ENCODE peak calls at places on chromosomes 2 and 18, in four cellular contexts. L, P, D and O are unnamed samples. For H3K4me1, the result is how much of the 10 kb centered on the place peaks cover.

GRCh38 chr18:49915352-49915751 is 102.0 kb upstream of the ACAA2 start:
- DNase-seq in D (no peak), L (no peak), P (no peak), O (no peak)

GRCh38 chr18:12497296-12497695 is 89.6 kb downstream of the PRELID3A start:
- DNase-seq in L (no peak), P (no peak), D (no peak), O (no peak)

GRCh38 chr2:1627628-1628371 is 116.5 kb downstream of the PXDN start:
- DNase-seq in D (peak), L (no peak), P (no peak), O (no peak)

GRCh38 chr2:115105966-115106365 is 663.5 kb downstream of the DPP10 start:
- DNase-seq in L (no peak), P (no peak), D (no peak), O (no peak)

GRCh38 chr2:60819155-60819862 is 62.1 kb upstream of the REL start:
- DNase-seq in L (no peak), D (no peak), P (no peak), O (peak)

GRCh38 chr2:181639686-181640085 is 17.2 kb downstream of the CERKL start:
- DNase-seq in L (no peak), D (no peak), P (no peak), O (no peak)

GRCh38 chr2:30293303-30293912 is 62.1 kb downstream of the LBH start:
- DNase-seq in L (peak), D (no peak), P (no peak), O (no peak)

GRCh38 chr2:120817956-120818325 is 82.3 kb downstream of the GLI2 start:
- DNase-seq in P (no peak), D (no peak), L (no peak), O (peak)

GRCh38 chr2:69386789-69387734 is at the start of gene GFPT1:
- DNase-seq in D (peak), P (peak), L (peak), O (peak)

GRCh38 chr2:121236650-121237049 is 48.4 kb downstream of the TFCP2L1 start:
- DNase-seq in D (no peak), P (no peak), L (no peak), O (no peak)

GRCh38 chr2:9708683-9709538 is 78.1 kb upstream of the YWHAQ start:
- DNase-seq in P (no peak), L (no peak), D (no peak), O (no peak)

GRCh38 chr2:55168221-55169154 is 63.6 kb downstream of the CLHC1 start:
- DNase-seq in L (peak), P (no peak), D (peak), O (no peak)
- H3K4me1 ChIP-seq in L (under half), P (under half), D (under half), O (under half)

GRCh38 chr18:62324917-62325805 is at the start of gene TNFRSF11A:
- DNase-seq in L (no peak), D (no peak), P (peak), O (peak)
- H3K4me1 ChIP-seq in L (under half), D (under half), P (under half), O (under half)

GRCh38 chr2:239516954-239517305 is 116.1 kb upstream of the HDAC4 start:
- DNase-seq in D (no peak), L (no peak), P (no peak), O (no peak)
- H3K4me1 ChIP-seq in D (under half), L (under half), P (under half), O (under half)

GRCh38 chr2:37775908-37776250 is 104.4 kb upstream of the CDC42EP3 start:
- DNase-seq in D (peak), L (peak), P (no peak), O (no peak)

GRCh38 chr2:37779611-37780010 is 108.2 kb upstream of the CDC42EP3 start:
- DNase-seq in D (no peak), L (no peak), P (no peak), O (no peak)

GRCh38 chr2:37774976-37775907 is 103.8 kb upstream of the CDC42EP3 start:
- DNase-seq in D (no peak), L (no peak), P (no peak), O (no peak)

GRCh38 chr2:37779123-37779522 is 107.7 kb upstream of the CDC42EP3 start:
- DNase-seq in P (no peak), L (peak), D (no peak), O (no peak)

GRCh38 chr2:37776487-37776886 is 105.0 kb upstream of the CDC42EP3 start:
- DNase-seq in D (no peak), P (no peak), L (peak), O (peak)
- H3K4me1 ChIP-seq in D (half or more), P (under half), L (half or more), O (under half)

GRCh38 chr18:52750995-52751394 is 411.0 kb downstream of the DCC start:
- DNase-seq in D (no peak), L (no peak), P (no peak), O (no peak)
- H3K4me1 ChIP-seq in D (under half), L (under half), P (under half), O (under half)

DNA sequence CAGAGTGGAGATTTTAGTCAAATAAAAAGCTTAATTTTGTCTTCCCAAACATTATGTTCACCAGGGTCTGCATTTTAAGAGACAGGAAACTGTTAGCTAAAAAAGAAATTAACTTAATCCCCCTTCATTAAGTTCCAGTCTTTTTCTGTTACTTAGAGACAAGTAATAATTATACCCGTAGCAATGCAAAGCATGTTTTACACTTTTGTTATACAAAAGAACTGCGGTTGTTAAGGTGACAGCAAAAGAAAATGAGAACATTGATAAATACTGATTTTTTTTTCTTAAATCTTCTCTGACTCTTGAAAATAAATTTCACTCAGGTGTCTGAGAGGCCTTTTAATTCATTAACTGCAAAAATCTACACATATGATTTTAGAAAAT is 101.4 kb downstream of the MEIS1 start:
- DNase-seq in D (no peak), L (no peak), P (no peak), O (no peak)
- H3K4me1 ChIP-seq in D (half or more), L (under half), P (half or more), O (under half)